ENCODE peak calls at places on chromosome 19, in five cellular contexts. V, A, H, Q and T are unnamed samples. For H3K27me3, the result is how much of the 10 kb centered on the place peaks cover.

GRCh38 chr19:17590780-17591688 is 35.6 kb downstream of the COLGALT1 start:
- DNase-seq in A (no peak), V (no peak), H (no peak), Q (no peak), T (no peak)

GRCh38 chr19:18514800-18515682 is 6.8 kb downstream of the ELL start:
- DNase-seq in V (no peak), Q (peak), A (peak), H (peak), T (no peak)

GRCh38 chr19:47109541-47110375 is 3.8 kb downstream of the ZC3H4 start:
- DNase-seq in A (peak), Q (peak), V (peak), H (no peak), T (no peak)

GRCh38 chr19:19417618-19418270 is 12.3 kb downstream of the GATAD2A start:
- DNase-seq in V (no peak), A (no peak), Q (peak), H (no peak), T (no peak)

GRCh38 chr19:42250666-42251531 is 4.0 kb downstream of the ERF start:
- DNase-seq in Q (peak), A (peak), H (no peak), V (no peak), T (no peak)

GRCh38 chr19:16470911-16471811 is 609 bp downstream of the EPS15L1 start:
- DNase-seq in V (peak), Q (no peak), A (peak), H (peak), T (no peak)

GRCh38 chr19:31214086-31214485 is 135.2 kb downstream of the TSHZ3 start:
- DNase-seq in Q (peak), H (peak), V (peak), A (peak), T (peak)

GRCh38 chr19:4278926-4279529 is at the start of gene SHD:
- DNase-seq in A (no peak), V (no peak), Q (no peak), H (no peak), T (no peak)

GRCh38 chr19:30406220-30406944 is 34.2 kb downstream of the ZNF536 start:
- DNase-seq in Q (no peak), V (no peak), H (no peak), A (no peak), T (no peak)

GRCh38 chr19:30236006-30236405 is 136.2 kb upstream of the ZNF536 start:
- DNase-seq in V (no peak), Q (no peak), A (no peak), H (no peak), T (no peak)

GRCh38 chr19:16266586-16266942 is 58.1 kb upstream of the KLF2 start:
- DNase-seq in A (no peak), H (no peak), Q (no peak), V (no peak), T (no peak)

GRCh38 chr19:17841371-17841809 is 6.4 kb downstream of the JAK3 start:
- DNase-seq in V (no peak), H (no peak), A (no peak), Q (peak), T (no peak)

GRCh38 chr19:11179716-11180297 is 17.5 kb downstream of the KANK2 start:
- DNase-seq in A (no peak), Q (no peak), H (no peak), V (no peak), T (no peak)

GRCh38 chr19:15758379-15758778 is 20.6 kb downstream of the OR10H3 start:
- DNase-seq in A (no peak), Q (no peak), H (no peak), V (no peak), T (no peak)

GRCh38 chr19:19185853-19186728 is 5.9 kb downstream of the BORCS8 start:
- DNase-seq in A (peak), H (no peak), V (peak), Q (no peak), T (no peak)

GRCh38 chr19:44694184-44694579 is 4.8 kb upstream of the CEACAM16 start:
- DNase-seq in Q (no peak), V (no peak), H (no peak), A (no peak), T (no peak)

GRCh38 chr19:42285546-42285945 is 16.4 kb upstream of the PRR19 start:
- DNase-seq in H (no peak), V (no peak), Q (peak), A (no peak), T (no peak)

GRCh38 chr19:18985257-18985656 is 44.2 kb upstream of the HOMER3 start:
- DNase-seq in Q (no peak), H (peak), A (no peak), V (no peak), T (no peak)

GRCh38 chr19:32599258-32599657 is 18.3 kb downstream of the PDCD5 start:
- DNase-seq in H (no peak), A (no peak), V (no peak), Q (no peak), T (no peak)

GRCh38 chr19:32595491-32595890 is 14.5 kb downstream of the PDCD5 start:
- DNase-seq in V (no peak), Q (no peak), H (no peak), A (no peak), T (no peak)

GRCh38 chr19:32603961-32604360 is 23.0 kb downstream of the PDCD5 start:
- DNase-seq in H (no peak), Q (no peak), A (no peak), V (no peak), T (no peak)

GRCh38 chr19:32598022-32598421 is 17.0 kb downstream of the PDCD5 start:
- DNase-seq in Q (no peak), A (no peak), V (no peak), H (no peak), T (no peak)

GRCh38 chr19:32599736-32600157 is 18.8 kb downstream of the PDCD5 start:
- DNase-seq in Q (no peak), H (no peak), A (peak), V (peak), T (peak)
- H3K27me3 ChIP-seq in Q (under half), H (under half), A (under half), V (under half), T (under half)

DNA sequence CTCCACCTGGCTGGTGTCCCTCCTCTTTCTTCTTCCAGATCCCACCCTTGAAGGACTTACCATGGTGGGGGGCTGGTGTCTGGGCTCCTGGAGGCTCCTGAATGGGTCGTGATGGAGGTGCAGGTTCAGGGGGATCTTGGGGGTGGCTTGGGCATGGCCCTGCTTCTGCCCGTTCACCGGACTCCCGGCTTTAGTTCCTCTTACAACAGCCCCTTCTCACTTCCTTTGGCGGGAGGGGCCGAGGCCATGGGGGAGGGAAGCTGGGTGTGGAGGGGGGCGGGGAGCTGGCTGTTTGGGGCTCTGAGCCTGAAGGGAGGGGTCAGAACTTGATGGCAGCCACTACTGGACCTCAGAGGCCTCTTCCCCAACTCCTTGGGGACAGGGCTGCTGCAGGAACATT is at the start of gene MYO1F:
- DNase-seq in A (no peak), V (no peak), H (peak), Q (peak), T (no peak)
- H3K4me3 ChIP-seq in A (no peak), V (no peak), H (peak), Q (peak), T (no peak)

GRCh38 chr19:36114763-36115452 is at the start of gene POLR2I:
- DNase-seq in A (peak), V (peak), H (peak), Q (peak), T (peak)

GRCh38 chr19:36115453-36116343 is at the start of gene TBCB:
- DNase-seq in H (peak), V (peak), A (peak), Q (peak), T (no peak)

GRCh38 chr19:36112678-36113077 is 1.7 kb downstream of the OVOL3 start:
- DNase-seq in V (no peak), H (no peak), Q (peak), A (no peak), T (no peak)

GRCh38 chr19:36113425-36113824 is 1.2 kb downstream of the POLR2I start:
- DNase-seq in Q (peak), H (no peak), A (no peak), V (no peak), T (no peak)

GRCh38 chr19:36113895-36114762 is 546 bp downstream of the POLR2I start:
- DNase-seq in H (peak), A (peak), Q (peak), V (peak), T (no peak)
- TF ChIP-seq CTCF in H (no peak), A (peak), Q (no peak), V (no peak), T (peak)

DNA sequence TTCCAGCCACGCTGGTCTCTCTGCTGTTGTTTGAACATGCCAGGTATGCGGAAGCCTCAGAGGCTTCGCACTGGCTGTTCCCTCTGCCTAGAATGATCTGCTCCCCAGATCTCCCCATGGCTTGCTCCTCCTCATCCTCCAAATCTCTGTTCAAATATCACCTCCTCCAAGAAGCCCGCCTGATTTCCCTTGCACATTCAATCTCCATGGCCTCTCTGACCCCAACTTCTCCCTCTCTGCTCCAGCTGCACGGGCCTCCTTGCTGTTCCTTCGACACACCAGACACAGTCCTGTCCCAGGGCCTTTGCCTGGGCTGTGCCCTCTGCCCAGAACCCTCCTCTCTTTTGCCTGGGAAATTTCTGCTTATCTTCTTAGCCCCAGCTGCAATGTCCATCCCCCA is 52.5 kb upstream of the PTPRS start:
- DNase-seq in H (no peak), A (no peak), V (no peak), Q (no peak), T (no peak)
- H3K27me3 ChIP-seq in H (half or more), A (half or more), V (under half), Q (half or more), T (under half)

GRCh38 chr19:48591021-48591420 is 15.5 kb upstream of the SPACA4 start:
- DNase-seq in H (no peak), V (no peak), Q (no peak), A (no peak), T (no peak)

GRCh38 chr19:48587387-48587786 is 19.2 kb upstream of the SPACA4 start:
- DNase-seq in Q (no peak), A (no peak), H (no peak), V (no peak), T (no peak)

DNA sequence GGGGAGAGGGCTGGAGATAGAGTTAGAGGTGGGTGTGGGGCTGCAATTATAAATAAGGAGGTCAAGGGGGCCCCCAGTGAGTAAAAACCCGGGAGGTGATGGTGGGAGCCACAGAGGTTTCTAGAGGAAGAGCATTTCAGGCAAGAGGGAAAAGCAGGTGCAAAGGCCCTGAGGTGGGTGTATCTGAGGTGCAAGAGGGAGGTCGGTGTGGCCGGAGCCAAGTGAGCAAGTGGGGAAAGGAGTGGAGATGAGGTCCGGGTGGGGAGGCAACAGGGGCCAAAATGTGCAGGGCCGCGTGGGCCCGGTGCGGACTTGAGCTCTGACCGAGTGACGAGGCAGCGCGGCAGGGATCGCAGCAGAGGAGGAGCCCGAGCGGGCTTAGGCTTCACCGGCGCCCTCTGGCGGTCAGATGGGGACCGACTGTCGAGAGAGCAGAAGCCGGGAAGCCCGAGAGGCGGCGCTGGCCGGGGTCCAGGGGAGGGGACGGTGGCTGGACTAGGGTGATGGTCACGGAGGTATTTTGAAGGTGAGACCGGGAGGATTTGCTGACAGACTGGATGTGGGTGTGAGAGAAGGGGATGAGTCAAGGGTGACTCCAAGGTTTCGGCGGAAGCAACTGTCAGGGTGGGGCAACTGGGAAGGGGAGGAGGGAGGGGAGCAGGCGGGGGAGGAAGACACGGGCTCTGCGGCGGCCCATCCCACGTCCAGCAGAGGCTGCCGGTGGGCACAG is 17.7 kb upstream of the SPACA4 start:
- DNase-seq in Q (peak), H (peak), A (peak), V (peak), T (peak)
- H3K4me3 ChIP-seq in Q (peak), H (peak), A (peak), V (peak), T (peak)

DNA sequence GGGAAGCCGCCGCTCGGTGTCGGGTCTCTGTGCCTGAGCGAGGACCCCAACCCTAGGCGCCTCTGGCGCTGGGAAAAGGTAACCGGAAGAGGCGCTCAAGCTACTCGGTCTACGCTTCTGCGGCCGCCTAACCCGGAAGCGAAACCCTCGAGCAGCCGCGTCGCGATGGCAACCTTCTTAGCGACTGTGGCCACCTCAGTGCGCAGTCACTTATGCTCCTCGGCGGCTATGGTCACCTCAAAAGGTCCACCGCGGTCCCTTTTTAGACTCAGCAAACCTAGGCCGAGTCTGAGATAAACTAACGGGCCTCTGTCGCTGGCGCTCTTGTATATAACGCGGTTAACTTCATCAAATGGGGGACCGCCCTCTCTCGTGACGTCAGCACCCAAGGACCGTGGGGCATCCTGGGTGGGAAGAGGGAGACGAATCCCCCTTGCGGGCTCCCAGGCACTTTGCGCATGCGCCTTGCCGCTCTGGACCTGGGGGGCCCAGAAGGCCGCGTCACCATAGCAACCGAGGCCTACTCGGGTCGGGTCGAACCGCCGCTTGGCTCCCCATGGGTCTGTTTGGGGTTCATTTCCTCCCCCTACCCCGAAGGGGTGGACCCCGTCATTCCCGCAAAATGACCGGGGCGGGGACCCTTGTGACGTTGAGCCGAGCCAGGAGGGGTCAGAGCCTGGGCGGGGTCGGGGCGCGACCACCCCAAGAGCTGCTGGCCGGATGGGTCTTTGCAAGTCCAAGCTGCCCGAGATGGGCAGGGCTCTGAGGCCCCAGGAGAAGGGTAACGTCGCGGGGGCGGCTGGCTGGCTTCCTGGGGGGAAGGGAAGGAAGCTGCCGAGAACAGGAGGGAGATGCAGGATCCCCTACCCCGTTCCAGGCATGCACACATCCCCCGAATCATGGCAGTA is at the start of gene GTF2F1:
- DNase-seq in Q (peak), A (peak), V (peak), H (peak), T (peak)
- TF ChIP-seq CTCF in Q (no peak), A (peak), V (no peak), H (no peak), T (peak)

DNA sequence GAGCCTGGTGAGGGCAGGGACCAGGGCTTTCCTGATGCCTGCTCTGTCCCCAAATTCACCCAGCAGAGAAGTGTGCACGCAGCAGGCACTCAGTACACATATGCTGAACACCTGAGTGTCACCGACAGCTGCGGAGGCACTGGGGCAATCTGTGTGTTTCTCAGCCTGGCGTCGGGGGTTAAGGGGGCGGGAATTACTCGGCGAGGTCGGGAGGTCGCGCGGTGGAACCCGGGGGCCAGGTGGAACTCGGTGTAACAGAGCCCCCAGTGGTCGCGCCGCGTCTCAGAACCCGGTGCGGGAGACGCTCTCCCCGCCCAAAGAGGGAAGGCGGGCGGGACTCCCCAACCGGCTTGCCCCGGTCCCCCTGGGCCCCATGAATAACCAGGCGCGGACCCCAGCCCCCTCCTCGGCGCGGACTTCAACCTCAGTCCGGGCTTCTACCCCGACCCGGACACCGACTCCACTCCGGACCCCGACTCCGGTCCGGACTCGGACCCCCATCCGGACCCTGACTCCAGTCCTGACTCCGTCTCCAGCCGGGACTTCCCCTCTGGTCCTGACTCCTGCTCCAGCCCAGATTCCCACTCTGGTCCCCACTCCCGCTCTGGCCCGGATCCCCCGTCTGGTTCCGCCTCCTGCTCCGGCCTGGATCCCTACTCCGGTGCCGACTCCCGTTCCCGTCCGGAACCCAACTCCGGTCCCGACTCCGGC is at the start of gene SELENOV:
- DNase-seq in A (no peak), V (no peak), H (no peak), Q (peak), T (no peak)
- H3K27me3 ChIP-seq in A (half or more), V (under half), H (half or more), Q (half or more), T (half or more)

GRCh38 chr19:2237869-2238153 is 1.2 kb downstream of the SF3A2 start:
- DNase-seq in A (no peak), Q (no peak), H (no peak), V (no peak), T (no peak)
- H3K4me3 ChIP-seq in A (peak), Q (peak), H (peak), V (peak), T (peak)

GRCh38 chr19:20969898-20970297 is 46.8 kb downstream of the ZNF85 start:
- DNase-seq in Q (no peak), V (no peak), A (no peak), H (no peak), T (no peak)
- TF ChIP-seq CTCF in Q (no peak), V (no peak), A (no peak), H (no peak), T (no peak)